ENCODE peak calls at places on chromosomes 3 and 15, in four cellular contexts. N is lower leg skin, S is cardiac fibroblast, P is retinal pigment epithelial cell. G is an unnamed sample.

GRCh38 chr3:158737410-158737809 is 5.2 kb upstream of the RARRES1 start:
- DNase-seq in N (no peak), S (no peak), P (no peak), G (no peak)

GRCh38 chr3:183809209-183809608 is 16.2 kb downstream of the MAP6D1 start:
- DNase-seq in N (no peak), S (no peak), P (no peak), G (no peak)

GRCh38 chr3:36380171-36381031 is at the start of gene STAC:
- DNase-seq in N (peak), S (peak), P (no peak), G (peak)

GRCh38 chr3:57791245-57791644 is 35.1 kb downstream of the SLMAP start:
- DNase-seq in N (no peak), S (peak), P (no peak), G (no peak)

GRCh38 chr3:66499881-66500574 is 794 bp downstream of the LRIG1 start:
- DNase-seq in N (no peak), S (peak), P (no peak), G (peak)

GRCh38 chr15:50182233-50183013 is 427 bp downstream of the SLC27A2 start:
- DNase-seq in N (no peak), S (peak), P (no peak), G (peak)

GRCh38 chr15:45399381-45400212 is 21.3 kb upstream of the GATM start:
- DNase-seq in N (no peak), S (peak), P (peak), G (peak)

GRCh38 chr15:100189319-100189718 is 152.5 kb downstream of the ADAMTS17 start:
- DNase-seq in N (no peak), S (no peak), P (no peak), G (no peak)

GRCh38 chr15:40282144-40282869 is 557 bp downstream of the ANKRD63 start:
- DNase-seq in N (no peak), S (peak), P (no peak), G (no peak)

GRCh38 chr15:89802986-89803820 is 11.4 kb downstream of the ANPEP start:
- DNase-seq in N (no peak), S (no peak), P (no peak), G (no peak)
- H3K4me3 ChIP-seq in N (no peak), S (no peak), P (no peak), G (no peak)

GRCh38 chr15:42079401-42079908 is 14.9 kb downstream of the PLA2G4D start:
- DNase-seq in N (peak), S (no peak), P (no peak), G (no peak)

GRCh38 chr15:42081463-42081830 is 12.9 kb downstream of the PLA2G4D start:
- DNase-seq in N (peak), S (no peak), P (no peak), G (no peak)

GRCh38 chr15:42078903-42079302 is 15.5 kb downstream of the PLA2G4D start:
- DNase-seq in N (no peak), S (no peak), P (no peak), G (no peak)

GRCh38 chr15:42082141-42082540 is 12.2 kb downstream of the PLA2G4D start:
- DNase-seq in N (no peak), S (no peak), P (no peak), G (no peak)

GRCh38 chr15:42080585-42081462 is 13.5 kb downstream of the PLA2G4D start:
- DNase-seq in N (peak), S (peak), P (no peak), G (no peak)
- TF ChIP-seq CTCF in N (no peak), S (no peak), P (no peak), G (no peak)

DNA sequence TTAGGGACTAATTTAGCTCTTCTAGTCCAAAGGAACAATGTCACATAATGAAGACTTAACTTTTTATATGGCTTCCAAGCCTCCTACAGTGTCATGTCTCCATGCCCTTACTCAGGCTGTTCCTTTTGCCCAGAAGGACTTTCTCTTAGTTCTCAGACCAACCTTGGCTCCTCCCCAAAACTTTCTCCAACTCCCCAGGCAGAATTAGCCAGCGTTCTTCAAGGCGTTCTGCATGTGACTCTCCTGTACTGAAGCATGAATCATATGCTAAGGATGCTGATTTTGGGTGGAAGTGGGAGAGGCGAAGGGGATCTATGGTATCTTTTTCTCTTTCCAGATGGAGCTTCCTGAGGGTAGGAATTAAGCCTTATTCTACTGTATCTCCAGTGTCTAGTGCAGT is 335.1 kb upstream of the ICE2 start:
- DNase-seq in N (no peak), S (peak), P (no peak), G (no peak)
- H3K4me3 ChIP-seq in N (no peak), S (no peak), P (no peak), G (no peak)

GRCh38 chr15:67049351-67050044 is 15.9 kb upstream of the SMAD3 start:
- DNase-seq in N (no peak), S (peak), P (peak), G (peak)
- TF ChIP-seq CTCF in N (no peak), S (no peak), P (no peak), G (no peak)

GRCh38 chr3:126124148-126124868 is 40.4 kb upstream of the SLC41A3 start:
- DNase-seq in N (peak), S (no peak), P (no peak), G (no peak)
- H3K4me3 ChIP-seq in N (no peak), S (no peak), P (no peak), G (no peak)